ENCODE peak calls at places on chromosomes 1 and 21, in nine cellular contexts. I is cardiac fibroblast, X is IMR-90, C is fibroblast of mammary gland, M is fibroblast of lung, P is GM10248, Y is Peyer's patch, A is progenitor cell of endocrine pancreas, Q is endothelial cell. G is an unnamed sample.

GRCh38 chr1:167819849-167820683 is 93.9 kb downstream of the ADCY10 start:
- DNase-seq in I (peak), X (peak), C (peak), M (peak), P (peak), Y (peak), A (peak), Q (peak), G (peak)

GRCh38 chr1:196152086-196152485 is 456.2 kb downstream of the KCNT2 start:
- DNase-seq in I (no peak), X (no peak), C (no peak), M (no peak), P (no peak), Y (no peak), A (no peak), Q (no peak), G (no peak)

GRCh38 chr1:1168156-1168450 is 5.6 kb upstream of the TTLL10 start:
- DNase-seq in I (no peak), X (no peak), C (no peak), M (no peak), P (no peak), Y (no peak), A (no peak), Q (no peak), G (no peak)

GRCh38 chr1:154445040-154445472 is 39.9 kb downstream of the IL6R start:
- DNase-seq in I (peak), X (peak), C (peak), M (peak), P (peak), Y (no peak), A (no peak), Q (no peak), G (peak)

GRCh38 chr1:89659322-89660061 is 26.6 kb downstream of the LRRC8C start:
- DNase-seq in I (peak), X (no peak), C (peak), M (no peak), P (no peak), Y (no peak), A (no peak), Q (no peak), G (no peak)

GRCh38 chr1:152654110-152654509 is 9.1 kb upstream of the LCE2D start:
- DNase-seq in I (peak), X (peak), C (peak), M (peak), P (peak), Y (no peak), A (no peak), Q (peak), G (peak)

GRCh38 chr1:86551305-86551704 is 4.4 kb downstream of the CLCA4 start:
- DNase-seq in I (no peak), X (no peak), C (no peak), M (no peak), P (no peak), Y (no peak), A (no peak), Q (no peak), G (no peak)

GRCh38 chr1:21311016-21311415 is 20.8 kb upstream of the ECE1 start:
- DNase-seq in I (no peak), X (no peak), C (no peak), M (no peak), P (no peak), Y (no peak), A (no peak), Q (no peak), G (no peak)

GRCh38 chr21:41802684-41803083 is 35.8 kb upstream of the RIPK4 start:
- DNase-seq in I (no peak), X (no peak), C (peak), M (peak), P (no peak), Y (no peak), A (no peak), Q (no peak), G (no peak)

GRCh38 chr1:228918335-228918734 is 183.1 kb downstream of the RHOU start:
- DNase-seq in I (no peak), X (no peak), C (no peak), M (no peak), P (no peak), Y (no peak), A (no peak), Q (no peak), G (no peak)

GRCh38 chr1:222284466-222284865 is 263.4 kb downstream of the HHIPL2 start:
- DNase-seq in I (no peak), X (peak), C (peak), M (peak), P (no peak), Y (no peak), A (no peak), Q (no peak), G (no peak)

GRCh38 chr1:21613072-21613867 is 55.9 kb downstream of the RAP1GAP start:
- DNase-seq in I (no peak), X (no peak), C (no peak), M (no peak), P (no peak), Y (no peak), A (no peak), Q (no peak), G (no peak)

GRCh38 chr1:212607924-212608208 is 695 bp upstream of the ATF3 start:
- DNase-seq in I (no peak), X (no peak), C (no peak), M (no peak), P (no peak), Y (no peak), A (no peak), Q (peak), G (no peak)

GRCh38 chr1:97160796-97161195 is 439.2 kb downstream of the PTBP2 start:
- DNase-seq in I (peak), X (peak), C (peak), M (peak), P (no peak), Y (no peak), A (no peak), Q (no peak), G (peak)

GRCh38 chr1:27684176-27684575 is 12.2 kb upstream of the IFI6 start:
- DNase-seq in I (no peak), X (no peak), C (no peak), M (no peak), P (no peak), Y (no peak), A (no peak), Q (no peak), G (no peak)

GRCh38 chr1:205701405-205701804 is 21.1 kb upstream of the SLC45A3 start:
- DNase-seq in I (no peak), X (no peak), C (no peak), M (no peak), P (no peak), Y (no peak), A (no peak), Q (no peak), G (no peak)

GRCh38 chr1:36883315-36883949 is 150.9 kb downstream of the GRIK3 start:
- DNase-seq in I (no peak), X (no peak), C (no peak), M (no peak), P (no peak), Y (no peak), A (no peak), Q (no peak), G (no peak)

GRCh38 chr1:170471310-170471839 is 60.6 kb upstream of the GORAB start:
- DNase-seq in I (peak), X (peak), C (peak), M (no peak), P (no peak), Y (no peak), A (no peak), Q (no peak), G (peak)

GRCh38 chr1:225602590-225603206 is 50.2 kb downstream of the ENAH start:
- DNase-seq in I (peak), X (no peak), C (no peak), M (no peak), P (no peak), Y (no peak), A (no peak), Q (no peak), G (peak)

GRCh38 chr1:177077734-177078489 is 86.6 kb downstream of the ASTN1 start:
- DNase-seq in I (no peak), X (no peak), C (peak), M (no peak), P (no peak), Y (no peak), A (no peak), Q (no peak), G (no peak)

GRCh38 chr1:37438971-37439671 is 35.3 kb upstream of the ZC3H12A start:
- DNase-seq in I (no peak), X (no peak), C (no peak), M (no peak), P (no peak), Y (no peak), A (no peak), Q (no peak), G (no peak)

GRCh38 chr1:12810691-12811408 is 19.7 kb downstream of the PRAMEF1 start:
- DNase-seq in I (no peak), X (no peak), C (peak), M (no peak), P (no peak), Y (no peak), A (no peak), Q (no peak), G (peak)

GRCh38 chr1:212291505-212292134 is 6.4 kb downstream of the PPP2R5A start:
- DNase-seq in I (peak), X (peak), C (peak), M (peak), P (peak), Y (no peak), A (no peak), Q (peak), G (peak)

GRCh38 chr1:91608876-91609275 is 108.2 kb downstream of the CDC7 start:
- DNase-seq in I (peak), X (peak), C (peak), M (peak), P (no peak), Y (no peak), A (no peak), Q (no peak), G (peak)

GRCh38 chr1:171642197-171642596 is 10.3 kb downstream of the MYOC start:
- DNase-seq in I (no peak), X (no peak), C (no peak), M (no peak), P (no peak), Y (no peak), A (no peak), Q (no peak), G (no peak)

GRCh38 chr1:171640225-171640624 is 12.3 kb downstream of the MYOC start:
- DNase-seq in I (no peak), X (no peak), C (no peak), M (no peak), P (no peak), Y (no peak), A (no peak), Q (no peak), G (no peak)

GRCh38 chr1:171643156-171643555 is 9.3 kb downstream of the MYOC start:
- DNase-seq in I (no peak), X (no peak), C (no peak), M (no peak), P (no peak), Y (no peak), A (no peak), Q (no peak), G (no peak)

GRCh38 chr1:171637928-171638576 is 14.4 kb downstream of the MYOC start:
- DNase-seq in I (no peak), X (no peak), C (peak), M (no peak), P (no peak), Y (no peak), A (no peak), Q (no peak), G (no peak)

DNA sequence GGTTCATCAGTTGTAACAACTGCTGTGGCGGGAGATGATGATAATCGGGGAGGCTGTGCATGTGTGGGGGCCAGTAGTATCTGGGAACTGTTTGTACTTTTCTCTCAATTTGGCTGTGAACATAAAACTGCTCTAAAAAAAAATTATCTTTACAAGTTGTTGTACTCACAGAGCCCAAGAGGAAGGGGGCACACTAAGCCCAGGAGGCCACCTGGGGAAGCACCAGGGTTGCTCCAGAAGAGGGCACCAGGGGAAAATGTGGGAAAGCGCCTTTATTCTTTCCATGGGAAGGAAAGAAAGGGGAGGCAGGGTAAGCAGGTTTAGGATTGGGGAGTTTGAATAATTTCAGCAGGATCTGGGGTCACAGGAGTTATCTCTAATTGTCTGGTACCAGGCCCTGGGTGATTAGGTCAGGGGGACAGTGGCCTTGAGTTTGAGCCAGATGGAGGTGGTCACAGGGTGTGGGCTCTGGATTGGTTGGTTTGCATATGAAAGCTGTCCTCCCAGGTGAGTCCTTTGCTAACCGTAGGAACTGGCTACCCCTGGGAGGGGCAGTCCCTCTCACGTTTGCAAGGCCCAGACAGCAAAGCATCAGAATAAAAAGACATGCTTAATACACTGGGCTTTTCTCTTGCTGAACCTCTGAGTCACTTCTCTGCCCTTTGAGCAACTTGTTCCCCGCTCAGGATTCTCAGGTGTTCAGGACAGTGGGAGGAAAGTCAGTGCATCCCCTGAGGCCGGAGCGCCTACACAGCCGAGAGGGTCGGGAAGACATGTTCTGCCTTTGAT is 11.2 kb downstream of the MYOC start:
- DNase-seq in I (no peak), X (no peak), C (no peak), M (no peak), P (no peak), Y (no peak), A (no peak), Q (no peak), G (no peak)
- TF ChIP-seq CTCF in I (no peak), X (no peak), C (no peak), M (no peak), P (no peak), Y (no peak), A (no peak), Q (no peak), G (no peak)

GRCh38 chr21:44290327-44291077 is 4.8 kb downstream of the AIRE start:
- DNase-seq in I (no peak), X (no peak), C (no peak), M (no peak), P (no peak), Y (no peak), A (no peak), Q (no peak), G (no peak)
- TF ChIP-seq CTCF in I (no peak), X (no peak), C (no peak), M (no peak), P (no peak), Y (no peak), A (no peak), Q (no peak), G (no peak)

GRCh38 chr1:201214461-201214860 is 23.8 kb downstream of the IGFN1 start:
- DNase-seq in I (no peak), X (no peak), C (peak), M (no peak), P (no peak), Y (no peak), A (no peak), Q (no peak), G (no peak)
- TF ChIP-seq CTCF in I (no peak), X (no peak), C (peak), M (no peak), P (no peak), Y (no peak), A (no peak), Q (no peak), G (peak)

GRCh38 chr1:182809414-182809957 is 19.9 kb downstream of the NPL start:
- DNase-seq in I (no peak), X (no peak), C (peak), M (no peak), P (no peak), Y (no peak), A (no peak), Q (no peak), G (no peak)

GRCh38 chr1:182803846-182804245 is 14.3 kb downstream of the NPL start:
- DNase-seq in I (no peak), X (no peak), C (no peak), M (no peak), P (no peak), Y (no peak), A (no peak), Q (no peak), G (no peak)

GRCh38 chr1:182807907-182808306 is 18.3 kb downstream of the NPL start:
- DNase-seq in I (no peak), X (no peak), C (no peak), M (no peak), P (no peak), Y (no peak), A (no peak), Q (no peak), G (no peak)

GRCh38 chr1:182802006-182802798 is 12.6 kb downstream of the NPL start:
- DNase-seq in I (no peak), X (no peak), C (no peak), M (no peak), P (no peak), Y (no peak), A (no peak), Q (no peak), G (no peak)

DNA sequence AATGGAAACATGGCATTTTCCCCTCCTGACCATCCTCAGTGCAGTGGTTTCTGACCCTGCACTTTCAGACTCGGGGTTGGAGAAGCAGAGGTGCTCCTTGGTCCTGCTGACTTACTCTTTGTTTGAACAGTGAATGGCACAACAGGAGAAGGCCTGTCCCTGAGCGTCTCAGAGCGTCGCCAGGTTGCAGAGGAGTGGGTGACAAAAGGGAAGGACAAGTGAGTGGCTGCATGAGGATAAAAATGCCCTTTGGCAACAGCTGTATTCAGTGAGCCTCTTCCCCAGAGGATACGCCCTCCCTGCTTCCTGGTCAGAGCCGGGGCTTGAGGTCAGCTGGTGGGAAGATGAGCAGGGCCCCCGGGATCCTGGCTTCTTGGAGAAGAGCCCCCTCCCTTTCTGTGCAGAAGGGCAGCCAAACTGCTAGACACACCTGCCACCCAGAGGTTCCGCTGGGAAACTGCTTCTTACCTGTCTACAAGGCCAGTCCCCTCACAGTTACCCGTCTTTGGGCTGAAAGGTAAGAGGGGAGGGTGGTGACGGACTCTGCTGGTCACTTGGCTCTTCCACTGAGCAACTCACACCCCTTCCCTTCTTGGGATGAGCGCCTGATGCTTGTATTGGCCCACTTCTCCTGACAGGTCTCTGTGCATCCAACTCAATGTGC is 16.6 kb downstream of the NPL start:
- DNase-seq in I (no peak), X (no peak), C (no peak), M (no peak), P (no peak), Y (no peak), A (peak), Q (no peak), G (no peak)
- TF ChIP-seq CTCF in I (no peak), X (no peak), C (no peak), M (no peak), P (no peak), Y (no peak), A (peak), Q (no peak), G (no peak)

DNA sequence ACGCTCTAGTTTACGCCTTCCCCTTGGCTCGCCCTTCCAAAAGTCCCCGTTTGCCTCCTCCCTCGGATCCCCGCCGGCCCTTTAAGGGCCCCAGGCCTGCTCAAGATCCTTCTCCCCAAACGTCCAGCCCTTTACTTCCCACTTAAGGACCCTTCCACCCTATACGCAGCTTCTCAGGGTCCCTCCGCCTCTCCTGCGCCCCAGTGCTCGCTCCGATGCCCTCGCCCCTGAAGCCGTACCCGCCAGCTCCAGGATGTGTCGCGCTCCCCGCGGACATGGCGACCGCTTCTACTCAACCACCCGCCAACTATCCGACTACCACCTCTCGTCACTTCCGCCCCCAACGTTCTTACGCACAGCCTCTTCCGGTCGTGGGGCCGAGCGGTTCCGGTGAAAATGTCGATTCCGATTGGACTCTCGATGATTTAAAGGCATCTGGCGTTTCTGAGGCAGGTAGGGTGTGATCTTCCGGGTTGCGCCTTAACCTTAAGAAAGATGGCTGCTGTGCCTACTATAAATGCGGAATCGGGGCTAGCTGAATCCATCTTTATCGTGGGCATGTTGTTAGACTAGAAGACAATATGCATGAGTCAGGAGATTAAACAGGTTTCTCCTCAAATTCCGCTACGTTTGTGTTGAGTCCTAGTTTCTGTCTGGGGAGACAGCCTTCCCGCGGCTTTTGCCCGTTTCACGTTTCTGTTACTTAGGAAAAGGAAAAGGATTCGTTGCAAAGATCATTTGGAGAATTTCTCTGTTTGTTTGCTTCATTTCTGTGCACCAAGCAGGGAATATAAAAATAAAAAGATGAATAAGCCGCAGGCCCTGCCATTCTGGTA is at the start of gene KHDC4:
- DNase-seq in I (peak), X (peak), C (peak), M (peak), P (peak), Y (peak), A (peak), Q (peak), G (peak)
- TF ChIP-seq CTCF in I (peak), X (peak), C (no peak), M (no peak), P (no peak), Y (no peak), A (peak), Q (no peak), G (no peak)

GRCh38 chr1:67408148-67408547 is 22.1 kb downstream of the SERBP1 start:
- DNase-seq in I (no peak), X (peak), C (no peak), M (peak), P (no peak), Y (no peak), A (no peak), Q (no peak), G (no peak)
- TF ChIP-seq CTCF in I (no peak), X (no peak), C (no peak), M (no peak), P (no peak), Y (no peak), A (no peak), Q (no peak), G (no peak)

GRCh38 chr21:33196956-33197374 is 32.8 kb upstream of the IFNAR2 start:
- DNase-seq in I (peak), X (peak), C (peak), M (peak), P (peak), Y (peak), A (peak), Q (peak), G (peak)
- TF ChIP-seq CTCF in I (peak), X (peak), C (peak), M (peak), P (peak), Y (peak), A (peak), Q (peak), G (peak)